ENCODE peak calls at places on chromosomes 6 and 20, in eight cellular contexts. One of them, this sample, is unnamed.

GRCh38 chr6:33718713-33719112 is 7.2 kb upstream of the UQCC2 start:
- DNase-seq in EL: no peak
- DNase-seq in NCI-H748 treated with DMSO at 0.1 percent for 48 hours: no peak
- DNase-seq in amniotic stem cell: no peak
- DNase-seq in uterus: no peak
- DNase-seq in renal cortical epithelial cell: no peak
- DNase-seq in activated T-cell treated with anti-CD3 and anti-CD28 coated beads for 1 hour: no peak
- DNase-seq in body of pancreas: no peak
- DNase-seq in this sample: no peak

GRCh38 chr6:108592371-108593337 is 31.9 kb downstream of the FOXO3 start:
- DNase-seq in EL: peak
- DNase-seq in NCI-H748 treated with DMSO at 0.1 percent for 48 hours: no peak
- DNase-seq in amniotic stem cell: no peak
- DNase-seq in uterus: peak
- DNase-seq in renal cortical epithelial cell: peak
- DNase-seq in activated T-cell treated with anti-CD3 and anti-CD28 coated beads for 1 hour: peak
- DNase-seq in body of pancreas: peak
- DNase-seq in this sample: peak

GRCh38 chr6:142915129-142915697 is 29.8 kb downstream of the HIVEP2 start:
- DNase-seq in EL: no peak
- DNase-seq in NCI-H748 treated with DMSO at 0.1 percent for 48 hours: no peak
- DNase-seq in amniotic stem cell: no peak
- DNase-seq in uterus: no peak
- DNase-seq in renal cortical epithelial cell: no peak
- DNase-seq in activated T-cell treated with anti-CD3 and anti-CD28 coated beads for 1 hour: no peak
- DNase-seq in body of pancreas: no peak
- DNase-seq in this sample: no peak

GRCh38 chr6:38989064-38989463 is 59.5 kb upstream of the GLP1R start:
- DNase-seq in EL: no peak
- DNase-seq in NCI-H748 treated with DMSO at 0.1 percent for 48 hours: no peak
- DNase-seq in amniotic stem cell: no peak
- DNase-seq in uterus: no peak
- DNase-seq in renal cortical epithelial cell: no peak
- DNase-seq in activated T-cell treated with anti-CD3 and anti-CD28 coated beads for 1 hour: no peak
- DNase-seq in body of pancreas: no peak
- DNase-seq in this sample: no peak

GRCh38 chr6:124203812-124204167 is 400.1 kb downstream of the NKAIN2 start:
- DNase-seq in EL: no peak
- DNase-seq in NCI-H748 treated with DMSO at 0.1 percent for 48 hours: no peak
- DNase-seq in amniotic stem cell: no peak
- DNase-seq in uterus: no peak
- DNase-seq in renal cortical epithelial cell: peak
- DNase-seq in activated T-cell treated with anti-CD3 and anti-CD28 coated beads for 1 hour: no peak
- DNase-seq in body of pancreas: no peak
- DNase-seq in this sample: no peak

GRCh38 chr20:62712606-62713005 is 4.0 kb downstream of the NTSR1 start:
- DNase-seq in EL: no peak
- DNase-seq in NCI-H748 treated with DMSO at 0.1 percent for 48 hours: no peak
- DNase-seq in amniotic stem cell: no peak
- DNase-seq in uterus: no peak
- DNase-seq in renal cortical epithelial cell: no peak
- DNase-seq in activated T-cell treated with anti-CD3 and anti-CD28 coated beads for 1 hour: no peak
- DNase-seq in body of pancreas: no peak
- DNase-seq in this sample: no peak

GRCh38 chr20:34771680-34772081 is 53.8 kb downstream of the NCOA6 start:
- DNase-seq in EL: peak
- DNase-seq in NCI-H748 treated with DMSO at 0.1 percent for 48 hours: no peak
- DNase-seq in amniotic stem cell: no peak
- DNase-seq in uterus: no peak
- DNase-seq in renal cortical epithelial cell: peak
- DNase-seq in activated T-cell treated with anti-CD3 and anti-CD28 coated beads for 1 hour: no peak
- DNase-seq in body of pancreas: no peak
- DNase-seq in this sample: no peak

GRCh38 chr6:148935705-148936306 is 189.0 kb downstream of the UST start:
- DNase-seq in EL: peak
- DNase-seq in NCI-H748 treated with DMSO at 0.1 percent for 48 hours: no peak
- DNase-seq in amniotic stem cell: peak
- DNase-seq in uterus: no peak
- DNase-seq in renal cortical epithelial cell: peak
- DNase-seq in activated T-cell treated with anti-CD3 and anti-CD28 coated beads for 1 hour: no peak
- DNase-seq in body of pancreas: no peak
- DNase-seq in this sample: no peak

GRCh38 chr6:167153523-167153959 is 4.2 kb downstream of the GPR31 start:
- DNase-seq in EL: peak
- DNase-seq in NCI-H748 treated with DMSO at 0.1 percent for 48 hours: no peak
- DNase-seq in amniotic stem cell: no peak
- DNase-seq in uterus: no peak
- DNase-seq in renal cortical epithelial cell: no peak
- DNase-seq in activated T-cell treated with anti-CD3 and anti-CD28 coated beads for 1 hour: no peak
- DNase-seq in body of pancreas: no peak
- DNase-seq in this sample: no peak

GRCh38 chr20:53322651-53323050 is 271.0 kb downstream of the ZNF217 start:
- DNase-seq in EL: no peak
- DNase-seq in NCI-H748 treated with DMSO at 0.1 percent for 48 hours: no peak
- DNase-seq in amniotic stem cell: no peak
- DNase-seq in uterus: no peak
- DNase-seq in renal cortical epithelial cell: no peak
- DNase-seq in activated T-cell treated with anti-CD3 and anti-CD28 coated beads for 1 hour: no peak
- DNase-seq in body of pancreas: no peak
- DNase-seq in this sample: no peak

GRCh38 chr6:7723041-7723447 is 2.9 kb upstream of the BMP6 start:
- DNase-seq in EL: peak
- DNase-seq in NCI-H748 treated with DMSO at 0.1 percent for 48 hours: peak
- DNase-seq in amniotic stem cell: peak
- DNase-seq in uterus: peak
- DNase-seq in renal cortical epithelial cell: peak
- DNase-seq in activated T-cell treated with anti-CD3 and anti-CD28 coated beads for 1 hour: peak
- DNase-seq in body of pancreas: peak
- DNase-seq in this sample: peak

GRCh38 chr6:105606871-105607421 is 204.1 kb upstream of the PREP start:
- DNase-seq in EL: peak
- DNase-seq in NCI-H748 treated with DMSO at 0.1 percent for 48 hours: no peak
- DNase-seq in amniotic stem cell: no peak
- DNase-seq in uterus: no peak
- DNase-seq in renal cortical epithelial cell: peak
- DNase-seq in activated T-cell treated with anti-CD3 and anti-CD28 coated beads for 1 hour: no peak
- DNase-seq in body of pancreas: no peak
- DNase-seq in this sample: no peak

GRCh38 chr6:88840806-88841539 is 122.4 kb downstream of the RNGTT start:
- DNase-seq in EL: peak
- DNase-seq in NCI-H748 treated with DMSO at 0.1 percent for 48 hours: no peak
- DNase-seq in amniotic stem cell: no peak
- DNase-seq in uterus: no peak
- DNase-seq in renal cortical epithelial cell: peak
- DNase-seq in activated T-cell treated with anti-CD3 and anti-CD28 coated beads for 1 hour: no peak
- DNase-seq in body of pancreas: no peak
- DNase-seq in this sample: no peak

GRCh38 chr6:163793584-163793983 is 379.1 kb downstream of the QKI start:
- DNase-seq in EL: peak
- DNase-seq in NCI-H748 treated with DMSO at 0.1 percent for 48 hours: no peak
- DNase-seq in amniotic stem cell: peak
- DNase-seq in uterus: no peak
- DNase-seq in renal cortical epithelial cell: peak
- DNase-seq in activated T-cell treated with anti-CD3 and anti-CD28 coated beads for 1 hour: no peak
- DNase-seq in body of pancreas: no peak
- DNase-seq in this sample: no peak

GRCh38 chr6:139905404-139906052 is 531.1 kb upstream of the CITED2 start:
- DNase-seq in EL: peak
- DNase-seq in NCI-H748 treated with DMSO at 0.1 percent for 48 hours: no peak
- DNase-seq in amniotic stem cell: no peak
- DNase-seq in uterus: no peak
- DNase-seq in renal cortical epithelial cell: no peak
- DNase-seq in activated T-cell treated with anti-CD3 and anti-CD28 coated beads for 1 hour: no peak
- DNase-seq in body of pancreas: no peak
- DNase-seq in this sample: no peak

GRCh38 chr6:4178737-4179333 is 43.5 kb upstream of the ECI2 start:
- DNase-seq in EL: no peak
- DNase-seq in NCI-H748 treated with DMSO at 0.1 percent for 48 hours: no peak
- DNase-seq in amniotic stem cell: no peak
- DNase-seq in uterus: no peak
- DNase-seq in renal cortical epithelial cell: no peak
- DNase-seq in activated T-cell treated with anti-CD3 and anti-CD28 coated beads for 1 hour: no peak
- DNase-seq in body of pancreas: no peak
- DNase-seq in this sample: no peak

GRCh38 chr20:59823030-59823423 is 110.4 kb downstream of the SYCP2 start:
- DNase-seq in EL: no peak
- DNase-seq in NCI-H748 treated with DMSO at 0.1 percent for 48 hours: no peak
- DNase-seq in amniotic stem cell: no peak
- DNase-seq in uterus: no peak
- DNase-seq in renal cortical epithelial cell: no peak
- DNase-seq in activated T-cell treated with anti-CD3 and anti-CD28 coated beads for 1 hour: no peak
- DNase-seq in body of pancreas: no peak
- DNase-seq in this sample: no peak

GRCh38 chr20:60332523-60332922 is 374.3 kb downstream of the CDH26 start:
- DNase-seq in EL: no peak
- DNase-seq in NCI-H748 treated with DMSO at 0.1 percent for 48 hours: no peak
- DNase-seq in amniotic stem cell: no peak
- DNase-seq in uterus: no peak
- DNase-seq in renal cortical epithelial cell: no peak
- DNase-seq in activated T-cell treated with anti-CD3 and anti-CD28 coated beads for 1 hour: no peak
- DNase-seq in body of pancreas: no peak
- DNase-seq in this sample: no peak

GRCh38 chr20:32483351-32484220 is 101.5 kb downstream of the NOL4L start:
- DNase-seq in EL: peak
- DNase-seq in NCI-H748 treated with DMSO at 0.1 percent for 48 hours: peak
- DNase-seq in amniotic stem cell: peak
- DNase-seq in uterus: peak
- DNase-seq in renal cortical epithelial cell: peak
- DNase-seq in activated T-cell treated with anti-CD3 and anti-CD28 coated beads for 1 hour: peak
- DNase-seq in body of pancreas: peak
- DNase-seq in this sample: peak

GRCh38 chr6:128532827-128533226 is 12.4 kb upstream of the PTPRK start:
- DNase-seq in EL: peak
- DNase-seq in NCI-H748 treated with DMSO at 0.1 percent for 48 hours: no peak
- DNase-seq in amniotic stem cell: no peak
- DNase-seq in uterus: no peak
- DNase-seq in renal cortical epithelial cell: peak
- DNase-seq in activated T-cell treated with anti-CD3 and anti-CD28 coated beads for 1 hour: no peak
- DNase-seq in body of pancreas: no peak
- DNase-seq in this sample: no peak

GRCh38 chr6:83369692-83370091 is 61.2 kb downstream of the ME1 start:
- DNase-seq in EL: no peak
- DNase-seq in NCI-H748 treated with DMSO at 0.1 percent for 48 hours: no peak
- DNase-seq in amniotic stem cell: no peak
- DNase-seq in uterus: no peak
- DNase-seq in renal cortical epithelial cell: no peak
- DNase-seq in activated T-cell treated with anti-CD3 and anti-CD28 coated beads for 1 hour: no peak
- DNase-seq in body of pancreas: no peak
- DNase-seq in this sample: no peak

GRCh38 chr6:43773050-43773956 is 3.3 kb downstream of the VEGFA start:
- DNase-seq in EL: peak
- DNase-seq in NCI-H748 treated with DMSO at 0.1 percent for 48 hours: peak
- DNase-seq in amniotic stem cell: no peak
- DNase-seq in uterus: peak
- DNase-seq in renal cortical epithelial cell: peak
- DNase-seq in activated T-cell treated with anti-CD3 and anti-CD28 coated beads for 1 hour: peak
- DNase-seq in body of pancreas: peak
- DNase-seq in this sample: peak